ENCODE peak calls at places on chromosomes 6 and 20, in eight cellular contexts. D is body of pancreas, Q is omental fat pad, M is astrocyte of the spinal cord, C is GM13977, Z is cardiac fibroblast, I is WTC11, E is A549. K is an unnamed sample.

GRCh38 chr6:149013932-149014331 is 267.1 kb downstream of the UST start:
- DNase-seq in D (no peak), Q (no peak), M (no peak), C (no peak), Z (no peak), I (no peak), E (no peak), K (no peak)

GRCh38 chr6:134420638-134421181 is 102.8 kb upstream of the SGK1 start:
- DNase-seq in D (no peak), Q (no peak), M (peak; percentile 70), C (no peak), Z (peak; percentile 74), I (no peak), E (peak; percentile 8), K (no peak)

GRCh38 chr20:58308680-58309527 is 611 bp upstream of the RAB22A start:
- DNase-seq in D (peak; percentile 23), Q (peak; percentile 27), M (peak; percentile 64), C (peak; percentile 78), Z (peak; percentile 77), I (peak; percentile 58), E (peak; percentile 54), K (peak; percentile 69)

GRCh38 chr6:145070791-145071190 is 664.5 kb downstream of the EPM2A start:
- DNase-seq in D (no peak), Q (no peak), M (peak; percentile 38), C (no peak), Z (no peak), I (no peak), E (no peak), K (no peak)

GRCh38 chr6:25387483-25387882 is 108.3 kb downstream of the CARMIL1 start:
- DNase-seq in D (no peak), Q (no peak), M (no peak), C (peak; percentile 25), Z (no peak), I (no peak), E (no peak), K (no peak)

GRCh38 chr20:7841967-7842301 is 98.3 kb downstream of the HAO1 start:
- DNase-seq in D (no peak), Q (no peak), M (peak; percentile 95), C (no peak), Z (peak; percentile 96), I (no peak), E (peak; percentile 34), K (no peak)

GRCh38 chr6:53635322-53635721 is 30.2 kb downstream of the KLHL31 start:
- DNase-seq in D (peak; percentile 36), Q (no peak), M (no peak), C (no peak), Z (no peak), I (no peak), E (no peak), K (no peak)

GRCh38 chr6:45717027-45717426 is 298.6 kb downstream of the CLIC5 start:
- DNase-seq in D (no peak), Q (no peak), M (no peak), C (no peak), Z (no peak), I (no peak), E (no peak), K (no peak)

GRCh38 chr6:44305200-44305725 is 7.9 kb downstream of the AARS2 start:
- DNase-seq in D (no peak), Q (no peak), M (no peak), C (no peak), Z (no peak), I (no peak), E (no peak), K (no peak)

GRCh38 chr6:12148317-12148801 is 136.2 kb downstream of the HIVEP1 start:
- DNase-seq in D (no peak), Q (no peak), M (peak; percentile 74), C (no peak), Z (no peak), I (no peak), E (peak; percentile 15), K (no peak)

GRCh38 chr6:43608310-43608763 is 20.7 kb downstream of the GTPBP2 start:
- DNase-seq in D (peak; percentile 83), Q (peak; percentile 71), M (peak; percentile 84), C (peak; percentile 48), Z (peak; percentile 91), I (peak; percentile 79), E (peak; percentile 50), K (peak; percentile 30)

GRCh38 chr6:120735641-120736040 is 598.6 kb downstream of the TBC1D32 start:
- DNase-seq in D (no peak), Q (no peak), M (peak; percentile 13), C (no peak), Z (peak; percentile 10), I (no peak), E (no peak), K (no peak)
- TF ChIP-seq CTCF in D (no peak), Q (no peak), M (no peak), C (no peak), Z (no peak), I (no peak), E (no peak), K (no peak)

GRCh38 chr20:46715292-46715756 is 5.9 kb downstream of the SLC2A10 start:
- DNase-seq in D (peak; percentile 37), Q (peak; percentile 23), M (no peak), C (no peak), Z (peak; percentile 85), I (peak; percentile 56), E (peak; percentile 46), K (no peak)
- TF ChIP-seq CTCF in D (no peak), Q (no peak), M (no peak), C (no peak), Z (peak; percentile 19), I (no peak), E (no peak), K (no peak)

GRCh38 chr6:27495386-27496135 is 22.7 kb upstream of the ZNF184 start:
- DNase-seq in D (peak; percentile 67), Q (no peak), M (peak; percentile 75), C (peak; percentile 38), Z (peak; percentile 80), I (peak; percentile 89), E (peak; percentile 70), K (no peak)
- TF ChIP-seq CTCF in D (no peak), Q (no peak), M (no peak), C (peak; percentile 11), Z (peak; percentile 30), I (no peak), E (peak; percentile 18), K (no peak)

GRCh38 chr6:122400467-122401089 is 1.1 kb downstream of the HSF2 start:
- DNase-seq in D (no peak), Q (no peak), M (no peak), C (no peak), Z (no peak), I (no peak), E (no peak), K (no peak)

GRCh38 chr6:122400121-122400450 is 634 bp downstream of the HSF2 start:
- DNase-seq in D (no peak), Q (no peak), M (peak; percentile 14), C (no peak), Z (peak; percentile 15), I (no peak), E (peak; percentile 13), K (no peak)

GRCh38 chr6:122401104-122401503 is 1.7 kb downstream of the HSF2 start:
- DNase-seq in D (no peak), Q (no peak), M (no peak), C (no peak), Z (no peak), I (no peak), E (no peak), K (no peak)

GRCh38 chr6:122399055-122399347 is 451 bp upstream of the HSF2 start:
- DNase-seq in D (no peak), Q (no peak), M (no peak), C (no peak), Z (no peak), I (no peak), E (no peak), K (no peak)

GRCh38 chr6:122399348-122400120 is at the start of gene HSF2:
- DNase-seq in D (peak; percentile 97), Q (peak; percentile 75), M (peak; percentile 100), C (peak; percentile 93), Z (peak; percentile 99), I (peak; percentile 95), E (peak; percentile 79), K (peak; percentile 80)
- TF ChIP-seq CTCF in D (peak; percentile 19), Q (no peak), M (peak; percentile 20), C (no peak), Z (no peak), I (peak; percentile 28), E (no peak), K (no peak)

DNA sequence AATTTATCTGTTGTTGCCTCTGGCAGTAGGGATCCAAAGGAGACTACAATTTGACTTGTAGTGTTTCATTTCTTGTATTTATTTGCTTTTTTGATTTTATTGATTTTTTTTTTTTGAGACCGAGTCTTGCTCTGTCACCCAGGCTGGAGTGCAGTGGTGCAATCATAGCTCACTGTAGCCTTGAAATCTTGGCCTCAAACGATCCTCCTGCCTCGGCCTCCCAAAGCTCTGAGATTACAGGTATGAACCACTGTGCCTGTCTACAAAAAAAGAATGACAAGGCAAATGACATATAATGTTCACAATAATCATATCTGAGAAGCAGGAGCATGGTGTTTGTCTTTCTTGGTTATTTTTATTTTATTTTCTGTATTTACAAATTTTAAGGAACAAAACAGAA is 117.6 kb upstream of the RNF24 start:
- DNase-seq in D (no peak), Q (no peak), M (no peak), C (no peak), Z (no peak), I (no peak), E (no peak), K (no peak)
- TF ChIP-seq CTCF in D (no peak), Q (no peak), M (no peak), C (no peak), Z (no peak), I (no peak), E (no peak), K (no peak)